ENCODE peak calls at places on chromosomes 3 and 15, in six cellular contexts. B is cardiac muscle cell; V is tibial artery; E is body of pancreas; Q is small intestine; D is CD8-positive, alpha-beta T cell. A is an unnamed sample.

GRCh38 chr3:111751961-111752360 is 107.1 kb upstream of the PHLDB2 start:
- DNase-seq in D (no peak), Q (no peak), E (no peak), B (no peak), V (no peak), A (no peak)

GRCh38 chr15:81239190-81239589 is 42.5 kb downstream of the IL16 start:
- DNase-seq in Q (no peak), E (no peak), B (no peak), V (peak; percentile 45), D (no peak), A (no peak)

GRCh38 chr15:35450492-35450891 is 95.5 kb downstream of the DPH6 start:
- DNase-seq in D (no peak), V (no peak), Q (no peak), E (peak; percentile 5), B (no peak), A (no peak)

GRCh38 chr15:44536962-44537727 is at the start of gene EIF3J:
- DNase-seq in D (peak; percentile 95), B (peak; percentile 96), E (peak; percentile 98), V (peak; percentile 96), Q (peak; percentile 97), A (peak; percentile 90)

GRCh38 chr3:31288641-31289100 is 244.1 kb upstream of the STT3B start:
- DNase-seq in D (no peak), Q (peak; percentile 13), B (no peak), E (peak; percentile 4), V (no peak), A (no peak)

GRCh38 chr3:64229903-64230302 is 4.6 kb upstream of the PRICKLE2 start:
- DNase-seq in V (no peak), E (no peak), B (no peak), Q (no peak), D (no peak), A (no peak)

GRCh38 chr3:77319711-77320110 is 279.8 kb downstream of the ROBO2 start:
- DNase-seq in E (no peak), Q (no peak), D (no peak), V (no peak), B (no peak), A (no peak)

GRCh38 chr3:126936110-126936509 is 46.8 kb upstream of the PLXNA1 start:
- DNase-seq in B (no peak), Q (no peak), D (no peak), V (peak; percentile 9), E (no peak), A (no peak)

GRCh38 chr3:20396335-20396734 is 210.3 kb upstream of the SGO1 start:
- DNase-seq in Q (peak; percentile 61), E (no peak), V (no peak), B (no peak), D (no peak), A (no peak)

GRCh38 chr15:39624806-39625205 is 43.9 kb downstream of the THBS1 start:
- DNase-seq in D (peak; percentile 57), Q (peak; percentile 60), B (no peak), E (peak; percentile 54), V (peak; percentile 82), A (peak; percentile 70)

GRCh38 chr3:48273594-48274211 is 32.8 kb downstream of the ZNF589 start:
- DNase-seq in Q (peak; percentile 70), V (peak; percentile 47), B (peak; percentile 69), D (peak; percentile 5), E (peak; percentile 75), A (peak; percentile 56)

GRCh38 chr3:181896605-181897004 is 184.9 kb downstream of the SOX2 start:
- DNase-seq in B (no peak), E (no peak), V (no peak), Q (no peak), D (no peak), A (no peak)

GRCh38 chr3:51819709-51820406 is 40.8 kb upstream of the IQCF6 start:
- DNase-seq in V (no peak), D (no peak), Q (no peak), B (peak; percentile 35), E (no peak), A (no peak)

GRCh38 chr15:77455696-77456293 is 35.1 kb downstream of the HMG20A start:
- DNase-seq in E (peak; percentile 3), V (no peak), D (no peak), B (no peak), Q (no peak), A (no peak)
- H3K36me3 ChIP-seq in E (no peaks in the 10 kb centered on the region), V (peaks cover 6% of the 10 kb centered on the region), D (peaks cover 7% of the 10 kb centered on the region), B (peaks cover 5% of the 10 kb centered on the region), Q (peaks cover 4% of the 10 kb centered on the region), A (no peaks in the 10 kb centered on the region)

GRCh38 chr3:25438791-25439555 is 10.9 kb downstream of the RARB start:
- DNase-seq in V (no peak), E (no peak), B (no peak), Q (no peak), D (no peak), A (no peak)
- H3K4me1 ChIP-seq in V (peaks cover 1% of the 10 kb centered on the region), E (peaks cover 7% of the 10 kb centered on the region), B (peaks cover 23% of the 10 kb centered on the region), Q (no peaks in the 10 kb centered on the region), D (no peaks in the 10 kb centered on the region), A (no peaks in the 10 kb centered on the region)

GRCh38 chr3:123388811-123389210 is 60.1 kb downstream of the ADCY5 start:
- DNase-seq in D (no peak), Q (no peak), V (no peak), E (no peak), B (no peak), A (no peak)
- H3K4me3 ChIP-seq in D (no peak overlapping the region), Q (no peak overlapping the region), V (no peak overlapping the region), E (no peak overlapping the region), B (no peak overlapping the region), A (no peak overlapping the region)

GRCh38 chr15:48465410-48465809 is 134.2 kb downstream of the DUT start:
- DNase-seq in E (no peak), Q (no peak), V (no peak), B (no peak), D (no peak), A (no peak)
- H3K36me3 ChIP-seq in E (no peaks in the 10 kb centered on the region), Q (no peaks in the 10 kb centered on the region), V (peaks cover 93% of the 10 kb centered on the region), B (no peaks in the 10 kb centered on the region), D (no peaks in the 10 kb centered on the region), A (no peaks in the 10 kb centered on the region)